ENCODE peak calls at places on chromosomes 6 and 20, in nine cellular contexts. D is ovary; X is K562; M is IMR-90; Y is Panc1; V is right cardiac atrium; H is hepatocyte; J is CD8-positive, alpha-beta memory T cell; B is mesendoderm. Q is an unnamed sample. For H3K27me3, the result is how much of the 10 kb centered on the place peaks cover.

GRCh38 chr6:16840291-16840690 is 79.0 kb upstream of the ATXN1 start:
- DNase-seq in D (no peak), X (no peak), M (no peak), Y (no peak), V (no peak), H (no peak), J (no peak), B (peak), Q (no peak)

GRCh38 chr6:143060806-143061596 is at the start of gene AIG1:
- DNase-seq in D (no peak), X (peak), M (no peak), Y (no peak), V (no peak), H (peak), J (peak), B (peak), Q (peak)

GRCh38 chr6:147135211-147135672 is 69.0 kb upstream of the STXBP5 start:
- DNase-seq in D (no peak), X (peak), M (peak), Y (no peak), V (no peak), H (peak), J (no peak), B (no peak), Q (no peak)

GRCh38 chr6:36907781-36908180 is 22.0 kb downstream of the C6orf89 start:
- DNase-seq in D (peak), X (no peak), M (peak), Y (no peak), V (peak), H (peak), J (no peak), B (no peak), Q (no peak)

GRCh38 chr6:125445054-125445453 is 143.3 kb upstream of the HDDC2 start:
- DNase-seq in D (no peak), X (no peak), M (no peak), Y (no peak), V (peak), H (no peak), J (no peak), B (no peak), Q (no peak)

GRCh38 chr6:24419526-24419925 is 16.8 kb downstream of the MRS2 start:
- DNase-seq in D (no peak), X (no peak), M (peak), Y (no peak), V (no peak), H (no peak), J (no peak), B (no peak), Q (no peak)

GRCh38 chr20:59148713-59149493 is 14.7 kb upstream of the ZNF831 start:
- DNase-seq in D (no peak), X (no peak), M (no peak), Y (no peak), V (no peak), H (no peak), J (peak), B (no peak), Q (no peak)

GRCh38 chr6:149079911-149080501 is 237.5 kb upstream of the TAB2 start:
- DNase-seq in D (peak), X (no peak), M (peak), Y (no peak), V (peak), H (peak), J (no peak), B (no peak), Q (no peak)

GRCh38 chr20:2694519-2694918 is 1.9 kb downstream of the EBF4 start:
- DNase-seq in D (no peak), X (no peak), M (no peak), Y (no peak), V (no peak), H (no peak), J (no peak), B (no peak), Q (peak)

GRCh38 chr6:168937061-168937460 is 316.6 kb downstream of the THBS2 start:
- DNase-seq in D (no peak), X (no peak), M (peak), Y (no peak), V (no peak), H (no peak), J (no peak), B (peak), Q (no peak)

GRCh38 chr6:27776504-27776903 is 135.7 kb downstream of the OR2B2 start:
- DNase-seq in D (no peak), X (no peak), M (no peak), Y (no peak), V (no peak), H (no peak), J (no peak), B (no peak), Q (peak)

GRCh38 chr6:27778625-27779417 is 133.4 kb downstream of the OR2B2 start:
- DNase-seq in D (no peak), X (no peak), M (no peak), Y (no peak), V (no peak), H (no peak), J (no peak), B (no peak), Q (no peak)

GRCh38 chr6:27777614-27778355 is 134.4 kb downstream of the OR2B2 start:
- DNase-seq in D (no peak), X (peak), M (no peak), Y (peak), V (no peak), H (no peak), J (no peak), B (peak), Q (peak)

GRCh38 chr6:27775796-27776184 is 136.4 kb downstream of the OR2B2 start:
- DNase-seq in D (no peak), X (no peak), M (no peak), Y (no peak), V (no peak), H (no peak), J (no peak), B (no peak), Q (peak)

DNA sequence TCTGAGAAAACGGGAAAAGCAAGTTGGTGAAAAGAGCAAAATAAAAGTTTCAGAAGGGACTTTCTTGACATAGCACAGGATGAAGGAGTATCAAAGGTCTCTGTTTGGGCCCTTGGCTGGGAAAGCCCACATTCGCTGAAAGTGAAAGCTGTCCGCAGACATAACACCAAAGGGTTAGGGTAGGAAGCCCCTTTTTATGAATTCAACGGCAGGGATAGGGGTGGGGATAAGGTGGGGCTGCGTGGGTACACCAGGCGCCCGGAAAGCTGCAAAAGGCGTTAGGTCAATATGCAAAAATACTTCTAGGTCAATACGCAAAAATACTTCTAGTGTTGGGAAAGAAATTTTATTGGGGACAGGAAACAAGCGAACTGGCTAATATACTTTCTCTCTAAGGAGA is 135.1 kb downstream of the OR2B2 start:
- DNase-seq in D (no peak), X (no peak), M (no peak), Y (no peak), V (no peak), H (no peak), J (no peak), B (peak), Q (peak)
- H3K27ac ChIP-seq in D (no peak), X (peak), M (no peak), Y (peak), V (no peak), H (no peak), J (peak), B (no peak), Q (no peak)

DNA sequence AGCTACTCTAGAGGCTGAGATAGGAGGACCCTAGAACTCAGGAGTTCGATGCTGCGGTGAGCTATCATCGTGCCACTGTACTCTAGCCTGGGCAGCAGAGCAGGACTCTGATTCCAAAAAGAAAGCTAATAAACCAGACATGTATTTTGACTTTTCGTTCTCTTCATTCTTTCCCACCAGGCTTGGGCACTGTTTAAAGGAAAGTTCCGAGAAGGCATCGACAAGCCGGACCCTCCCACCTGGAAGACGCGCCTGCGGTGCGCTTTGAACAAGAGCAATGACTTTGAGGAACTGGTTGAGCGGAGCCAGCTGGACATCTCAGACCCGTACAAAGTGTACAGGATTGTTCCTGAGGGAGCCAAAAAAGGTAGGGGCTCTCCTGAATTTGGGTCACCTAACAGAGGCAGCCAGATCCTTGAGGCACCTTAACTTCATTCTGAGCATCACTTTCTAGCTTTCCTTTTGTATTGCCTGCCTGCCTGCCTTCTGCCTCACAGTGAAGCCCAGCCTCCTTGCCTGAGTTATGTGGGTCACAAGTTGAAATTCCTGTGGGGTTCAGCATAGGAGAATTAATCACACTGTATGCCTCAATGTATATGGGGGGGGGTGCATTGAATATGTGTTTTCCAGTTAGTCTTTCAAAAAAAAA is 3.2 kb downstream of the IRF4 start:
- DNase-seq in D (no peak), X (no peak), M (no peak), Y (no peak), V (no peak), H (no peak), J (no peak), B (no peak), Q (no peak)
- H3K27me3 ChIP-seq in D (under half), X (under half), M (half or more), Y (under half), V (under half), H (half or more), J (under half), B (under half), Q (half or more)

GRCh38 chr6:56915832-56916231 is 39.1 kb upstream of the BEND6 start:
- DNase-seq in D (no peak), X (no peak), M (no peak), Y (no peak), V (no peak), H (no peak), J (no peak), B (no peak), Q (no peak)

GRCh38 chr6:56914791-56915658 is 39.9 kb upstream of the BEND6 start:
- DNase-seq in D (no peak), X (no peak), M (no peak), Y (no peak), V (peak), H (no peak), J (no peak), B (no peak), Q (no peak)

GRCh38 chr6:56909115-56909907 is 45.6 kb upstream of the BEND6 start:
- DNase-seq in D (no peak), X (no peak), M (peak), Y (peak), V (no peak), H (no peak), J (no peak), B (no peak), Q (no peak)

GRCh38 chr6:56913276-56914138 is 41.4 kb upstream of the BEND6 start:
- DNase-seq in D (no peak), X (no peak), M (peak), Y (no peak), V (no peak), H (no peak), J (no peak), B (no peak), Q (no peak)

GRCh38 chr6:56911847-56912246 is 43.1 kb upstream of the BEND6 start:
- DNase-seq in D (no peak), X (no peak), M (peak), Y (peak), V (no peak), H (no peak), J (no peak), B (peak), Q (no peak)
- H3K27ac ChIP-seq in D (no peak), X (no peak), M (peak), Y (peak), V (no peak), H (no peak), J (no peak), B (no peak), Q (no peak)

GRCh38 chr6:108157234-108157971 is 8.4 kb upstream of the NR2E1 start:
- DNase-seq in D (no peak), X (no peak), M (no peak), Y (no peak), V (no peak), H (no peak), J (no peak), B (no peak), Q (peak)
- H3K27me3 ChIP-seq in D (under half), X (under half), M (half or more), Y (under half), V (under half), H (half or more), J (under half), B (half or more), Q (half or more)

GRCh38 chr6:131980791-131981623 is 29.8 kb upstream of the CCN2 start:
- DNase-seq in D (no peak), X (no peak), M (no peak), Y (no peak), V (no peak), H (peak), J (no peak), B (no peak), Q (no peak)
- H3K27ac ChIP-seq in D (no peak), X (no peak), M (peak), Y (peak), V (no peak), H (peak), J (no peak), B (no peak), Q (no peak)

GRCh38 chr20:36374995-36375394 is 68.9 kb downstream of the DLGAP4 start:
- DNase-seq in D (no peak), X (no peak), M (no peak), Y (no peak), V (no peak), H (no peak), J (no peak), B (no peak), Q (no peak)
- H3K27me3 ChIP-seq in D (under half), X (under half), M (under half), Y (under half), V (under half), H (under half), J (under half), B (under half), Q (under half)

GRCh38 chr6:108597601-108598315 is 37.0 kb downstream of the FOXO3 start:
- DNase-seq in D (no peak), X (no peak), M (peak), Y (no peak), V (no peak), H (no peak), J (no peak), B (no peak), Q (no peak)
- H3K27ac ChIP-seq in D (no peak), X (no peak), M (no peak), Y (no peak), V (peak), H (peak), J (no peak), B (no peak), Q (no peak)

GRCh38 chr20:38723982-38724602 is at the start of gene SLC32A1:
- DNase-seq in D (no peak), X (no peak), M (no peak), Y (no peak), V (no peak), H (peak), J (no peak), B (peak), Q (peak)

GRCh38 chr20:38724603-38725457 is 544 bp downstream of the SLC32A1 start:
- DNase-seq in D (no peak), X (no peak), M (no peak), Y (no peak), V (no peak), H (no peak), J (no peak), B (peak), Q (peak)

GRCh38 chr20:38726849-38727601 is 2.7 kb downstream of the SLC32A1 start:
- DNase-seq in D (no peak), X (peak), M (no peak), Y (no peak), V (no peak), H (no peak), J (peak), B (peak), Q (peak)

GRCh38 chr20:38725959-38726848 is 1.9 kb downstream of the SLC32A1 start:
- DNase-seq in D (no peak), X (peak), M (peak), Y (no peak), V (peak), H (peak), J (peak), B (peak), Q (peak)

DNA sequence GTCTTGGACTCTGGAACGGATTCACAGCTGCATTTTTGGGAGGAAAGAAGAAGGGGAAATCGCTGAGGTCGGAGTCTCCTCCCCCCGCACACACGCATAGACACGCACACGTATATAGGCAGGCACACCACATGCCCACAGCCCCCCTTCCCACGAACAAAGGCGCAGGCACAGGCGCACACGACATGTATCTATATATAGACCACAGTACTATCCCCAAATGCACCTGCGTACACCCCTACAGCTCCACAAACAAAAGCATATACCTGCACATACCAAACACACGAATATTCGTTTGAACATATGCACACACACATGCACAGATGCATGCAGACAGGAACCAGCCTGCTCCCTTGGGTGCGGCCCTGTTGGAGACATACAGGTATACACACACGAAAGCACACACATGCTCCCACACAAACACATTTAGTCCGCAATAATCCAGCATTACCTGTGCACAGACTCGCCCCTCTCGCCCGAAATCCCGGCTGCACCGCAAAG is 1.2 kb downstream of the SLC32A1 start:
- DNase-seq in D (no peak), X (no peak), M (no peak), Y (no peak), V (no peak), H (no peak), J (no peak), B (no peak), Q (no peak)
- H3K27me3 ChIP-seq in D (under half), X (under half), M (half or more), Y (under half), V (under half), H (half or more), J (half or more), B (half or more), Q (half or more)

DNA sequence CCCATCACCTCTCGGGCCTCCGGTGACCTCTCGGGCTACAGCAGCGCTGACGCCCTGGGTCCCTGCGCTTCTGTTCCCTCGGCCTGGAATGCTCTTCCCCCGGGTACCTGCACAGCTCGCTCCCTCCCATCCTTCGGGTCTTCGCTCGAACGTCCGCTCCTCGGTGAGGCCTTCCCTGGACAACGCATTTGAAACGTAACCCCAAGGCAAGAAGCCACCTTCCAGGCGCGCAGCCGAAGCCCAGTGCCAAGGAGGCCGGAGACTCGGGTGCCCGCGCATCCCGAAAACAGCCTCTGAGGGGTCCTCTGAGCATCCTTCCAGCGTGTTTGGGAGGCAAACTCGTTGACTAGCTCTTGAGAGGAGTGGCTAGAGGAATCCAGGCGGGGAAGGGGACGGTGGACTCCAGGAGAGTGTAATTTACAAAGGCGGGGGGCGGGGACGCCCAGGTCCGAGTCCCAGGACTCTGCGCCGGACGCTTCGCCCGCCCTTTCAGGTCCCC is 87.0 kb downstream of the ZFP64 start:
- DNase-seq in D (no peak), X (no peak), M (peak), Y (no peak), V (peak), H (peak), J (no peak), B (peak), Q (peak)
- H3K27ac ChIP-seq in D (no peak), X (no peak), M (peak), Y (no peak), V (no peak), H (no peak), J (no peak), B (peak), Q (no peak)

DNA sequence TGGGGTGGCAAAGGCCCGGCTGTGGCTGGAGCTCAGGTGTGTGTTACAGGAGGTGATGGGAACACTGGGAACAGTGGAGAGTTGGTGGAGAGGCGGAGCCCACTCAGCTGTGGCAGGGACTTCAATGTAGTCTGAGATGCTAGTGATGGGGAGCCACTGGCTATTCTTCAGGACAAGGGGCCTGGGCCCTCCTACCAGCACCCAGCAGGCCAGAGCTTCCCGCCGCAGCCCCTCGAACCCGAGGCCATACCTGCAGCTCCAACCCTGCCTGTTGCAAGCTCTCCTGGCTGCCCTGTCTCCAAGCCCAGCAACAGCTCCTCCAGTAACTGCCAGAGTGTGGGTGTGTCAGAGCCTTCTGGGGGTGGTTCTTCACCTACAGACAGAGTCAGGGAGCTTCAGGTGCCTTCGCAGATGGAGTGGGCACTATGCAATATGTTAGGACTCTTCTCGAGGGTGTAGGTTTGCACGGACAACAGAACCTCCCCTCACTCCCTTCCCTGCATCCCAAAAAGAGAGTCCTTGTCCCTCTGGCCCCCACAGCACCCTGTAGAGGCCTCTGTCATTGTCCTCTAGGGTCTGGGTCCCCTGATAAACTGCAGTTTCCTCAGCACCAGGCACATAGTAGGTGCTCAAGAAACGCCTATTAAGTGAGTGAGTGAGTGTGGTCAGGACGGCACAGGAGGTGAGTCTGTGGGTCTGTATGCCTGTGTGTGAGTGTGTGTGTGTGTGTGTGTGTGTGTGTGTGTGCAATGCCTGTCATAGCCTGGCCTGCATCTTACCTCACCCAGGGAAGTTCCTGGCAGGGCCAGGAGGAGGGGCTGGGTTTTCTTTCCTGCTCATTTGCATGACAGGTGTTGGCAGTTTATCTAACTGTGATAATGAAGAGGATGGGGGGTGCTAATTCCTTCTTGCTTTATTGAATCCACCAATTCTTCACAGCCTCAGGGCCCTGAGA is 146.4 kb upstream of the MLN start:
- DNase-seq in D (no peak), X (no peak), M (no peak), Y (no peak), V (no peak), H (peak), J (no peak), B (peak), Q (peak)
- H3K27me3 ChIP-seq in D (under half), X (under half), M (half or more), Y (under half), V (under half), H (under half), J (under half), B (under half), Q (under half)

Q was measured in endodermal cell.